ENCODE peak calls at places on chromosome 21, in six cellular contexts. One of them, this sample, is unnamed.

GRCh38 chr21:32562426-32562825 is 22.9 kb downstream of the TCP10L start:
- DNase-seq in Daoy: peak; percentile 66
- DNase-seq in NCI-H774: no peak
- DNase-seq in trophoblast cell: no peak
- DNase-seq in prostate gland: peak; percentile 27
- DNase-seq in cardiac muscle cell: peak; percentile 89
- DNase-seq in this sample: no peak

GRCh38 chr21:33850985-33851384 is 64.6 kb downstream of the ATP5PO start:
- DNase-seq in Daoy: no peak
- DNase-seq in NCI-H774: no peak
- DNase-seq in trophoblast cell: no peak
- DNase-seq in prostate gland: no peak
- DNase-seq in cardiac muscle cell: no peak
- DNase-seq in this sample: no peak

GRCh38 chr21:37829447-37829846 is 86.8 kb downstream of the KCNJ6 start:
- DNase-seq in Daoy: peak; percentile 85
- DNase-seq in NCI-H774: no peak
- DNase-seq in trophoblast cell: peak; percentile 4
- DNase-seq in prostate gland: no peak
- DNase-seq in cardiac muscle cell: peak; percentile 5
- DNase-seq in this sample: no peak

GRCh38 chr21:39788383-39788782 is 43.4 kb downstream of the IGSF5 start:
- DNase-seq in Daoy: peak; percentile 88
- DNase-seq in NCI-H774: peak; percentile 79
- DNase-seq in trophoblast cell: peak; percentile 96
- DNase-seq in prostate gland: peak; percentile 89
- DNase-seq in cardiac muscle cell: peak; percentile 77
- DNase-seq in this sample: peak; percentile 38

GRCh38 chr21:33024278-33025103 is 1.2 kb upstream of the OLIG2 start:
- DNase-seq in Daoy: no peak
- DNase-seq in NCI-H774: no peak
- DNase-seq in trophoblast cell: no peak
- DNase-seq in prostate gland: no peak
- DNase-seq in cardiac muscle cell: no peak
- DNase-seq in this sample: no peak

GRCh38 chr21:17436626-17437111 is 76.2 kb upstream of the CXADR start:
- DNase-seq in Daoy: no peak
- DNase-seq in NCI-H774: no peak
- DNase-seq in trophoblast cell: no peak
- DNase-seq in prostate gland: no peak
- DNase-seq in cardiac muscle cell: peak; percentile 62
- DNase-seq in this sample: no peak

GRCh38 chr21:18951291-18952038 is 547.9 kb upstream of the TMPRSS15 start:
- DNase-seq in Daoy: peak; percentile 42
- DNase-seq in NCI-H774: no peak
- DNase-seq in trophoblast cell: peak; percentile 7
- DNase-seq in prostate gland: no peak
- DNase-seq in cardiac muscle cell: no peak
- DNase-seq in this sample: no peak

GRCh38 chr21:35563885-35564451 is 496.4 kb downstream of the SETD4 start:
- DNase-seq in Daoy: peak; percentile 85
- DNase-seq in NCI-H774: no peak
- DNase-seq in trophoblast cell: peak; percentile 42
- DNase-seq in prostate gland: no peak
- DNase-seq in cardiac muscle cell: peak; percentile 97
- DNase-seq in this sample: peak; percentile 69

GRCh38 chr21:14358775-14359174 is 24.2 kb downstream of the HSPA13 start:
- DNase-seq in Daoy: peak; percentile 5
- DNase-seq in NCI-H774: no peak
- DNase-seq in trophoblast cell: no peak
- DNase-seq in prostate gland: no peak
- DNase-seq in cardiac muscle cell: peak; percentile 3
- DNase-seq in this sample: no peak

This sample was measured in NCI-H187 treated with DMSO at 0.1 percent for 48 hours.